ENCODE peak calls at places on chromosomes 3 and 15, in eight cellular contexts. H is tibial artery, I is esophagus squamous epithelium, J is mammary epithelial cell, L is IMR-90, Y is H9, W is cardiac muscle cell, A is AG04450. O is an unnamed sample.

GRCh38 chr3:17057316-17057715 is 172.6 kb downstream of the PLCL2 start:
- DNase-seq in H (no peak), I (no peak), J (no peak), L (peak; percentile 69), Y (no peak), W (no peak), A (no peak), O (no peak)

GRCh38 chr3:153670577-153670976 is 450.6 kb upstream of the ARHGEF26 start:
- DNase-seq in H (no peak), I (no peak), J (peak; percentile 4), L (no peak), Y (no peak), W (no peak), A (no peak), O (no peak)

GRCh38 chr3:39812537-39812936 is 3.1 kb downstream of the MYRIP start:
- DNase-seq in H (no peak), I (no peak), J (no peak), L (no peak), Y (no peak), W (no peak), A (no peak), O (no peak)

GRCh38 chr3:47407896-47408838 is 27.3 kb downstream of the PTPN23 start:
- DNase-seq in H (no peak), I (no peak), J (no peak), L (no peak), Y (no peak), W (no peak), A (no peak), O (no peak)

GRCh38 chr3:8536106-8537052 is 34.8 kb downstream of the LMCD1 start:
- DNase-seq in H (no peak), I (no peak), J (no peak), L (peak; percentile 88), Y (peak; percentile 39), W (no peak), A (peak; percentile 86), O (no peak)

GRCh38 chr3:149424921-149425320 is 47.5 kb upstream of the TM4SF1 start:
- DNase-seq in H (no peak), I (no peak), J (no peak), L (no peak), Y (no peak), W (no peak), A (no peak), O (no peak)

GRCh38 chr15:51536965-51537574 is 85.5 kb downstream of the DMXL2 start:
- DNase-seq in H (no peak), I (no peak), J (no peak), L (peak; percentile 42), Y (no peak), W (peak; percentile 17), A (no peak), O (no peak)

GRCh38 chr3:77553240-77553639 is 513.3 kb downstream of the ROBO2 start:
- DNase-seq in H (no peak), I (no peak), J (no peak), L (no peak), Y (no peak), W (no peak), A (no peak), O (no peak)

GRCh38 chr3:195769551-195769950 is 42.2 kb downstream of the MUC4 start:
- DNase-seq in H (no peak), I (no peak), J (no peak), L (no peak), Y (no peak), W (no peak), A (no peak), O (peak; percentile 28)

GRCh38 chr3:16897254-16897926 is 12.6 kb downstream of the PLCL2 start:
- DNase-seq in H (no peak), I (no peak), J (no peak), L (peak; percentile 23), Y (no peak), W (no peak), A (no peak), O (no peak)

GRCh38 chr3:4647411-4647810 is 154.3 kb downstream of the ITPR1 start:
- DNase-seq in H (no peak), I (no peak), J (no peak), L (no peak), Y (no peak), W (no peak), A (no peak), O (no peak)

GRCh38 chr3:114494498-114494897 is 200.7 kb downstream of the TIGIT start:
- DNase-seq in H (no peak), I (no peak), J (no peak), L (no peak), Y (no peak), W (no peak), A (no peak), O (no peak)

GRCh38 chr15:58309993-58310928 is 121.5 kb upstream of the LIPC start:
- DNase-seq in H (peak; percentile 64), I (no peak), J (no peak), L (no peak), Y (no peak), W (no peak), A (no peak), O (peak; percentile 60)

GRCh38 chr3:151580592-151580991 is 119.7 kb upstream of the IGSF10 start:
- DNase-seq in H (no peak), I (no peak), J (peak; percentile 23), L (peak; percentile 73), Y (no peak), W (no peak), A (peak; percentile 49), O (no peak)

GRCh38 chr3:167823738-167824137 is 88.2 kb downstream of the SERPINI1 start:
- DNase-seq in H (no peak), I (no peak), J (no peak), L (no peak), Y (no peak), W (no peak), A (no peak), O (no peak)

GRCh38 chr3:167830007-167830406 is 94.5 kb downstream of the SERPINI1 start:
- DNase-seq in H (no peak), I (no peak), J (no peak), L (no peak), Y (no peak), W (no peak), A (no peak), O (no peak)

DNA sequence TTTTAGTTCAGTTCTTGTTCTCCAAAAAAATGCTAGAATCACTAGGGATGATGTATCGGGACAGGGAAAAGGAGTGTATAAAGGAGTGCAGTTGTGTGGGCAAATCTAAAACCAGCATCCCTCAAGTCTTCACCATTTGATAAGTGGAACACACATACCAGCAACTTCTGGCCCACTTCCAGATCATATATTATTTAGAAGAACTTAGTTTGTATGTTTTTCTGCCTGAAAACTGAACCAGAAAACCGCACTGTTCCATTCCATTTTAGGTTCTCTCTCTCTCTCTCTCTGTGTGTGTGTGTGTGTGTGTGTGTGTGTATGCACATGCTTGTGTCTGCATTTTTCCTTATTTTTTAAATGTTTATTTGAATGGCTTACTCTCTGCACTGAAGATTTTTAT is 93.5 kb downstream of the SERPINI1 start:
- DNase-seq in H (no peak), I (no peak), J (no peak), L (no peak), Y (no peak), W (peak; percentile 12), A (no peak), O (no peak)
- H3K27ac ChIP-seq in H (no peak overlapping the region), I (no peak overlapping the region), J (no peak overlapping the region), L (no peak overlapping the region), Y (no peak overlapping the region), W (no peak overlapping the region), A (no peak overlapping the region), O (no peak overlapping the region)

GRCh38 chr3:159969-160368 is 36.6 kb upstream of the CHL1 start:
- DNase-seq in H (no peak), I (no peak), J (no peak), L (no peak), Y (no peak), W (no peak), A (no peak), O (no peak)
- H3K9me3 ChIP-seq in H (no peaks in the 10 kb centered on the region), I (no peaks in the 10 kb centered on the region), J (no peaks in the 10 kb centered on the region), L (no peaks in the 10 kb centered on the region), Y (no peaks in the 10 kb centered on the region), W (no peaks in the 10 kb centered on the region), A (no peaks in the 10 kb centered on the region), O (no peaks in the 10 kb centered on the region)

GRCh38 chr3:125115640-125116039 is 59.8 kb upstream of the HEG1 start:
- DNase-seq in H (no peak), I (no peak), J (no peak), L (peak; percentile 65), Y (no peak), W (no peak), A (no peak), O (no peak)

GRCh38 chr3:125118600-125118999 is 62.8 kb upstream of the HEG1 start:
- DNase-seq in H (no peak), I (no peak), J (no peak), L (no peak), Y (no peak), W (no peak), A (no peak), O (no peak)

GRCh38 chr3:125119752-125120369 is 64.1 kb upstream of the HEG1 start:
- DNase-seq in H (no peak), I (no peak), J (no peak), L (no peak), Y (no peak), W (no peak), A (no peak), O (no peak)

GRCh38 chr3:125117631-125118191 is 61.9 kb upstream of the HEG1 start:
- DNase-seq in H (no peak), I (no peak), J (no peak), L (no peak), Y (no peak), W (no peak), A (no peak), O (no peak)

GRCh38 chr3:125116311-125117069 is 60.7 kb upstream of the HEG1 start:
- DNase-seq in H (no peak), I (no peak), J (peak; percentile 82), L (peak; percentile 77), Y (no peak), W (peak; percentile 26), A (no peak), O (no peak)
- H3K27ac ChIP-seq in H (peak overlapping the region; percentile 52), I (peak overlapping the region; percentile 53), J (peak overlapping the region; percentile 10), L (peak overlapping the region; percentile 84), Y (no peak overlapping the region), W (peak overlapping the region; percentile 72), A (peak overlapping the region; percentile 1), O (no peak overlapping the region)

GRCh38 chr3:13902648-13903238 is 22.9 kb upstream of the WNT7A start:
- DNase-seq in H (no peak), I (no peak), J (no peak), L (no peak), Y (no peak), W (no peak), A (no peak), O (no peak)

GRCh38 chr3:13896473-13897154 is 16.7 kb upstream of the WNT7A start:
- DNase-seq in H (peak; percentile 64), I (no peak), J (peak; percentile 72), L (peak; percentile 54), Y (peak; percentile 72), W (peak; percentile 86), A (peak; percentile 20), O (no peak)

DNA sequence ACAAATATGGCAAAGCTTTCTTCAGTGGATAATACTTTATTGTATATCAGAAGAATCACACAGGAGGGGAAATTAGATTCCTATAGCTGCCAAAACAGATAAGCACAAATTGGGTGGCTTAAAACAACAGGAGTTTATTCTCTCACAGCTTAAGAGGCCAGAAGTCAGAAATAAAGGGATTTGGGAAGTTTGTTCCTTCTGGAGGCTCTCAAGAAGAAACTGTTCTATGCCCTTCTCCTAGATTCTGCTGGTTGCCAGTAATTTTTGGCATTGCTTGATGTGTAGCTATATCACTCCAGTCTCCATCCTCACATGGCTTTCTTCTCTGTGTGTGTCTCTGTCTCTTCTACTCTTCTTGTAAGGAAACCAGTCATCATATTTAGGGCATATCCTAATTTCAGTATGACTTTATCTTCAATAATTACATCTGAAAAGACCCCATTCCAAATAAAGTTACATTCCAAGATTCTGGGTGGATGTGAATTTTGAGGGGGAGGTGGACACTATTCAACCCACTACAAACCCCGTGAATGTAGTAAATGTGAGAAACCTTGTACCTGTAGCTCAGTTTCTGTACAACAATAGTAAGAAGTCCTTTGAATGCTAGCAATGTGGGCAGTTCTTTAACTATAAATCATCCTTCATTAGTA is 22.2 kb upstream of the WNT7A start:
- DNase-seq in H (no peak), I (no peak), J (no peak), L (no peak), Y (no peak), W (no peak), A (no peak), O (no peak)
- H3K9me3 ChIP-seq in H (peaks cover 3% of the 10 kb centered on the region), I (peaks cover 70% of the 10 kb centered on the region), J (peaks cover 31% of the 10 kb centered on the region), L (peaks cover 13% of the 10 kb centered on the region), Y (peaks cover 42% of the 10 kb centered on the region), W (peaks cover 5% of the 10 kb centered on the region), A (peaks cover 13% of the 10 kb centered on the region), O (peaks cover 11% of the 10 kb centered on the region)

O was measured in aorta.